ENCODE peak calls at places on chromosomes 16 and 17, in eight cellular contexts. M is lower leg skin, H is testis, W is fibroblast of lung, Z is heart right ventricle, A is tibial artery, P is fibroblast of mammary gland, D is SJSA1. T is an unnamed sample.

GRCh38 chr17:13474073-13474800 is 127.5 kb downstream of the HS3ST3A1 start:
- DNase-seq in M (no peak), H (no peak), W (peak; percentile 48), Z (no peak), A (no peak), P (peak; percentile 28), D (no peak), T (peak; percentile 60)

GRCh38 chr17:37301288-37301687 is 74.5 kb upstream of the C17orf78 start:
- DNase-seq in M (no peak), H (no peak), W (peak; percentile 80), Z (no peak), A (no peak), P (peak; percentile 72), D (no peak), T (peak; percentile 57)

GRCh38 chr16:71709231-71709781 is 15.2 kb downstream of the PHLPP2 start:
- DNase-seq in M (no peak), H (no peak), W (peak; percentile 82), Z (no peak), A (no peak), P (peak; percentile 84), D (no peak), T (peak; percentile 37)

GRCh38 chr17:40458851-40459482 is 15.7 kb downstream of the IGFBP4 start:
- DNase-seq in M (no peak), H (no peak), W (no peak), Z (no peak), A (no peak), P (peak; percentile 65), D (no peak), T (peak; percentile 41)

GRCh38 chr17:77440571-77440981 is 299.8 kb downstream of the SEC14L1 start:
- DNase-seq in M (no peak), H (no peak), W (no peak), Z (no peak), A (no peak), P (no peak), D (no peak), T (no peak)

GRCh38 chr17:63984651-63985386 is 12.1 kb upstream of the SCN4A start:
- DNase-seq in M (peak; percentile 94), H (peak; percentile 35), W (peak; percentile 91), Z (peak; percentile 52), A (no peak), P (peak; percentile 93), D (peak; percentile 69), T (peak; percentile 94)

GRCh38 chr17:56867948-56868376 is 34.0 kb downstream of the DGKE start:
- DNase-seq in M (no peak), H (no peak), W (peak; percentile 30), Z (no peak), A (no peak), P (peak; percentile 70), D (peak; percentile 24), T (peak; percentile 2)

GRCh38 chr17:72876413-72876812 is 216.1 kb downstream of the SLC39A11 start:
- DNase-seq in M (no peak), H (no peak), W (no peak), Z (no peak), A (no peak), P (no peak), D (no peak), T (no peak)

GRCh38 chr16:89922477-89922883 is 662 bp upstream of the TUBB3 start:
- DNase-seq in M (peak; percentile 94), H (peak; percentile 81), W (peak; percentile 92), Z (peak; percentile 68), A (peak; percentile 86), P (peak; percentile 95), D (peak; percentile 92), T (peak; percentile 94)

GRCh38 chr17:30824356-30825145 is at the start of gene CRLF3:
- DNase-seq in M (peak; percentile 97), H (peak; percentile 91), W (peak; percentile 86), Z (peak; percentile 90), A (peak; percentile 94), P (peak; percentile 84), D (peak; percentile 82), T (peak; percentile 92)

GRCh38 chr17:39674702-39675389 is 6.6 kb downstream of the PNMT start:
- DNase-seq in M (no peak), H (no peak), W (no peak), Z (no peak), A (peak; percentile 91), P (peak; percentile 34), D (no peak), T (peak; percentile 40)

GRCh38 chr17:57121308-57122042 is 36.4 kb downstream of the AKAP1 start:
- DNase-seq in M (no peak), H (peak; percentile 72), W (peak; percentile 39), Z (no peak), A (no peak), P (peak; percentile 35), D (peak; percentile 34), T (peak; percentile 73)

GRCh38 chr16:84294196-84295142 is at the start of gene WFDC1:
- DNase-seq in M (no peak), H (no peak), W (no peak), Z (peak; percentile 29), A (peak; percentile 90), P (no peak), D (peak; percentile 52), T (peak; percentile 14)

GRCh38 chr16:54657058-54657708 is 273.5 kb upstream of the IRX5 start:
- DNase-seq in M (no peak), H (peak; percentile 19), W (peak; percentile 78), Z (no peak), A (peak; percentile 76), P (peak; percentile 78), D (no peak), T (peak; percentile 29)

GRCh38 chr17:43403846-43404245 is 5.1 kb downstream of the ARL4D start:
- DNase-seq in M (no peak), H (peak; percentile 45), W (no peak), Z (no peak), A (no peak), P (no peak), D (no peak), T (no peak)

GRCh38 chr16:50012182-50012581 is 12.8 kb upstream of the CNEP1R1 start:
- DNase-seq in M (no peak), H (no peak), W (no peak), Z (no peak), A (no peak), P (no peak), D (no peak), T (no peak)

GRCh38 chr17:18968945-18969887 is 17.3 kb downstream of the SLC5A10 start:
- DNase-seq in M (no peak), H (no peak), W (peak; percentile 16), Z (no peak), A (no peak), P (peak; percentile 34), D (no peak), T (no peak)

GRCh38 chr16:90026135-90026534 is 6.9 kb upstream of the DBNDD1 start:
- DNase-seq in M (no peak), H (no peak), W (no peak), Z (no peak), A (no peak), P (no peak), D (no peak), T (no peak)

GRCh38 chr17:47276868-47277267 is 23.2 kb downstream of the ITGB3 start:
- DNase-seq in M (peak; percentile 94), H (peak; percentile 74), W (peak; percentile 82), Z (peak; percentile 68), A (peak; percentile 94), P (peak; percentile 92), D (peak; percentile 78), T (peak; percentile 67)

GRCh38 chr16:57401943-57402640 is 2.5 kb upstream of the CCL17 start:
- DNase-seq in M (no peak), H (no peak), W (no peak), Z (no peak), A (no peak), P (no peak), D (no peak), T (no peak)

GRCh38 chr16:89256651-89257254 is 39.2 kb downstream of the ZNF778 start:
- DNase-seq in M (peak; percentile 91), H (no peak), W (peak; percentile 61), Z (no peak), A (no peak), P (peak; percentile 65), D (peak; percentile 77), T (peak; percentile 21)

GRCh38 chr17:75288359-75288758 is 874 bp downstream of the SLC25A19 start:
- DNase-seq in M (no peak), H (no peak), W (no peak), Z (no peak), A (no peak), P (no peak), D (no peak), T (no peak)
- H3K4me3 ChIP-seq in M (no peak overlapping the region), H (peak overlapping the region; percentile 79), W (peak overlapping the region; percentile 96), Z (peak overlapping the region; percentile 98), A (peak overlapping the region; percentile 73), P (peak overlapping the region; percentile 89), D (no peak overlapping the region), T (peak overlapping the region; percentile 90)

DNA sequence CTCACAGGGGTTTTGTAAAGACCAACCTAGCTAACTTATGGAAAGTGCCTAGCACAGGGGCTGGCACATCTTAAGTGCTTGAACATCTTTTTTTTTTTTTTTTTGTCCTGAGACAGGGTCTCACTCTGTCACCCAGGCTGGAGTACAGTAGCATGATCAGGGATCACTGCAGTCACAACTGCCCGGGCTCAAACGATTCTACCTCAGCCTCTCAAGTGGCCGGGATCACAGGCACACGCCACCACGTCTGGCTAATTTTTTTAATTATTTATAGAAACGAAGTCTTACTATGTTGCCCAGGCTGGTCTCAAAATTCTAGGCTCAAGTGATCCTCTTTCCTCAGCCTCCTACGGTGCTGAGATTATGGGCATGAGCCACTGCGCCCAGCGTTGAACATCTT is 1.3 kb downstream of the LYRM9 start:
- DNase-seq in M (peak; percentile 61), H (no peak), W (no peak), Z (no peak), A (no peak), P (no peak), D (no peak), T (no peak)
- H3K4me3 ChIP-seq in M (no peak overlapping the region), H (no peak overlapping the region), W (no peak overlapping the region), Z (no peak overlapping the region), A (no peak overlapping the region), P (no peak overlapping the region), D (no peak overlapping the region), T (no peak overlapping the region)

GRCh38 chr16:82007189-82007588 is 4.1 kb downstream of the SDR42E1 start:
- DNase-seq in M (no peak), H (no peak), W (no peak), Z (no peak), A (no peak), P (no peak), D (no peak), T (no peak)

GRCh38 chr16:82010649-82011048 is 621 bp downstream of the SDR42E1 start:
- DNase-seq in M (no peak), H (no peak), W (no peak), Z (no peak), A (no peak), P (no peak), D (no peak), T (no peak)

GRCh38 chr16:82008957-82009592 is 2.2 kb downstream of the SDR42E1 start:
- DNase-seq in M (no peak), H (no peak), W (no peak), Z (no peak), A (no peak), P (no peak), D (no peak), T (no peak)

GRCh38 chr16:82016268-82016667 is 5.0 kb upstream of the SDR42E1 start:
- DNase-seq in M (no peak), H (no peak), W (peak; percentile 60), Z (no peak), A (no peak), P (peak; percentile 34), D (peak; percentile 54), T (peak; percentile 84)

GRCh38 chr16:82011199-82011641 is at the start of gene SDR42E1:
- DNase-seq in M (no peak), H (peak; percentile 73), W (peak; percentile 10), Z (no peak), A (no peak), P (no peak), D (no peak), T (peak; percentile 10)
- H3K4me3 ChIP-seq in M (peak within 1 kb of the TSS; percentile 28), H (peak within 1 kb of the TSS; percentile 56), W (no peak within 1 kb of the TSS), Z (peak within 1 kb of the TSS; percentile 48), A (peak within 1 kb of the TSS; percentile 42), P (no peak within 1 kb of the TSS), D (no peak within 1 kb of the TSS), T (peak within 1 kb of the TSS; percentile 51)

GRCh38 chr17:75853410-75853809 is 1.7 kb downstream of the WBP2 start:
- DNase-seq in M (no peak), H (no peak), W (peak; percentile 63), Z (no peak), A (no peak), P (peak; percentile 63), D (peak; percentile 45), T (peak; percentile 78)
- H3K4me3 ChIP-seq in M (no peak overlapping the region), H (no peak overlapping the region), W (no peak overlapping the region), Z (peak overlapping the region; percentile 83), A (peak overlapping the region; percentile 60), P (no peak overlapping the region), D (no peak overlapping the region), T (no peak overlapping the region)

T was measured in choroid plexus epithelial cell.